ENCODE peak calls at places on chromosome 16, in seven cellular contexts. One of them, this sample, is unnamed. For H3K9me3, the result is how much of the 10 kb centered on the place peaks cover.

GRCh38 chr16:51374346-51374745 is 223.3 kb upstream of the SALL1 start:
- DNase-seq in body of pancreas: no peak
- DNase-seq in pancreas: no peak
- DNase-seq in OCI-LY7: no peak
- DNase-seq in vagina: no peak
- DNase-seq in tibial artery: no peak
- DNase-seq in IMR-90: peak
- DNase-seq in this sample: peak

GRCh38 chr16:87329436-87330256 is 12.5 kb upstream of the C16orf95 start:
- DNase-seq in body of pancreas: no peak
- DNase-seq in pancreas: no peak
- DNase-seq in OCI-LY7: no peak
- DNase-seq in vagina: no peak
- DNase-seq in tibial artery: no peak
- DNase-seq in IMR-90: no peak
- DNase-seq in this sample: no peak

GRCh38 chr16:66286527-66286926 is 80.0 kb upstream of the CDH5 start:
- DNase-seq in body of pancreas: no peak
- DNase-seq in pancreas: peak
- DNase-seq in OCI-LY7: no peak
- DNase-seq in vagina: peak
- DNase-seq in tibial artery: no peak
- DNase-seq in IMR-90: no peak
- DNase-seq in this sample: no peak

GRCh38 chr16:84844561-84845495 is 25.0 kb downstream of the CRISPLD2 start:
- DNase-seq in body of pancreas: no peak
- DNase-seq in pancreas: no peak
- DNase-seq in OCI-LY7: no peak
- DNase-seq in vagina: no peak
- DNase-seq in tibial artery: no peak
- DNase-seq in IMR-90: no peak
- DNase-seq in this sample: no peak

GRCh38 chr16:19424478-19424877 is 6.8 kb downstream of the TMC5 start:
- DNase-seq in body of pancreas: no peak
- DNase-seq in pancreas: no peak
- DNase-seq in OCI-LY7: no peak
- DNase-seq in vagina: no peak
- DNase-seq in tibial artery: no peak
- DNase-seq in IMR-90: no peak
- DNase-seq in this sample: no peak

GRCh38 chr16:55482056-55482455 is 3.1 kb downstream of the MMP2 start:
- DNase-seq in body of pancreas: no peak
- DNase-seq in pancreas: no peak
- DNase-seq in OCI-LY7: no peak
- DNase-seq in vagina: no peak
- DNase-seq in tibial artery: no peak
- DNase-seq in IMR-90: peak
- DNase-seq in this sample: no peak

GRCh38 chr16:78122774-78123315 is 23.4 kb downstream of the WWOX start:
- DNase-seq in body of pancreas: no peak
- DNase-seq in pancreas: no peak
- DNase-seq in OCI-LY7: peak
- DNase-seq in vagina: no peak
- DNase-seq in tibial artery: no peak
- DNase-seq in IMR-90: peak
- DNase-seq in this sample: peak

GRCh38 chr16:11487289-11487688 is 99.4 kb downstream of the LITAF start:
- DNase-seq in body of pancreas: no peak
- DNase-seq in pancreas: peak
- DNase-seq in OCI-LY7: no peak
- DNase-seq in vagina: no peak
- DNase-seq in tibial artery: no peak
- DNase-seq in IMR-90: no peak
- DNase-seq in this sample: no peak

GRCh38 chr16:48503779-48504178 is 106.2 kb downstream of the N4BP1 start:
- DNase-seq in body of pancreas: no peak
- DNase-seq in pancreas: peak
- DNase-seq in OCI-LY7: no peak
- DNase-seq in vagina: no peak
- DNase-seq in tibial artery: no peak
- DNase-seq in IMR-90: peak
- DNase-seq in this sample: peak

DNA sequence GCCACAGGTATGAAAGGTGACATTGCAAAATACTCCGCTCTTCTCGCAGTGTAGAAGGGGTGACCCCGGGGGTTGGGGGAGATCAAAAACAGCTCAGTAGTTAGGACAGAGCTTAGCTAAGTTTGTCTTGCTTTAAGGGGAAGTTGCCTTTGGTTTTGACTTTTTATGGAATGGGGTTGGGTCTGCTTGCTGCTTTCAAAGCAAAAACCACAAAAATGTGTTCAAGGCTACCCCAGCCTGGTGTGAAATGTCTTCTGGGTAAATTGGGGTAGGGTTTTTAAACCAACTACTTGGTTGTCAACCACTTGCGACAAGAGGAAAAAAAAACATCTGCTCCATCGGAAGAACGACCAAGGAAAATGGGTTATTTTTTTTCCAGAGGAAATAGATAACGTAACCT is 6.2 kb downstream of the FUS start:
- DNase-seq in body of pancreas: no peak
- DNase-seq in pancreas: no peak
- DNase-seq in OCI-LY7: no peak
- DNase-seq in vagina: no peak
- DNase-seq in tibial artery: no peak
- DNase-seq in IMR-90: no peak
- DNase-seq in this sample: no peak
- H3K27ac ChIP-seq in body of pancreas: no peak
- H3K27ac ChIP-seq in pancreas: no peak
- H3K27ac ChIP-seq in OCI-LY7: no peak
- H3K27ac ChIP-seq in vagina: no peak
- H3K27ac ChIP-seq in tibial artery: no peak
- H3K27ac ChIP-seq in IMR-90: no peak
- H3K27ac ChIP-seq in this sample: no peak

GRCh38 chr16:67655363-67655762 is 4.7 kb downstream of the ACD start:
- DNase-seq in body of pancreas: no peak
- DNase-seq in pancreas: no peak
- DNase-seq in OCI-LY7: no peak
- DNase-seq in vagina: no peak
- DNase-seq in tibial artery: no peak
- DNase-seq in IMR-90: no peak
- DNase-seq in this sample: no peak

GRCh38 chr16:67654069-67654911 is 5.8 kb downstream of the ACD start:
- DNase-seq in body of pancreas: no peak
- DNase-seq in pancreas: no peak
- DNase-seq in OCI-LY7: no peak
- DNase-seq in vagina: no peak
- DNase-seq in tibial artery: no peak
- DNase-seq in IMR-90: no peak
- DNase-seq in this sample: no peak

GRCh38 chr16:67652578-67653130 is 7.4 kb downstream of the ACD start:
- DNase-seq in body of pancreas: no peak
- DNase-seq in pancreas: peak
- DNase-seq in OCI-LY7: no peak
- DNase-seq in vagina: no peak
- DNase-seq in tibial artery: no peak
- DNase-seq in IMR-90: no peak
- DNase-seq in this sample: no peak

GRCh38 chr16:67651847-67652246 is 6.9 kb downstream of the CARMIL2 start:
- DNase-seq in body of pancreas: no peak
- DNase-seq in pancreas: no peak
- DNase-seq in OCI-LY7: no peak
- DNase-seq in vagina: no peak
- DNase-seq in tibial artery: no peak
- DNase-seq in IMR-90: no peak
- DNase-seq in this sample: no peak

DNA sequence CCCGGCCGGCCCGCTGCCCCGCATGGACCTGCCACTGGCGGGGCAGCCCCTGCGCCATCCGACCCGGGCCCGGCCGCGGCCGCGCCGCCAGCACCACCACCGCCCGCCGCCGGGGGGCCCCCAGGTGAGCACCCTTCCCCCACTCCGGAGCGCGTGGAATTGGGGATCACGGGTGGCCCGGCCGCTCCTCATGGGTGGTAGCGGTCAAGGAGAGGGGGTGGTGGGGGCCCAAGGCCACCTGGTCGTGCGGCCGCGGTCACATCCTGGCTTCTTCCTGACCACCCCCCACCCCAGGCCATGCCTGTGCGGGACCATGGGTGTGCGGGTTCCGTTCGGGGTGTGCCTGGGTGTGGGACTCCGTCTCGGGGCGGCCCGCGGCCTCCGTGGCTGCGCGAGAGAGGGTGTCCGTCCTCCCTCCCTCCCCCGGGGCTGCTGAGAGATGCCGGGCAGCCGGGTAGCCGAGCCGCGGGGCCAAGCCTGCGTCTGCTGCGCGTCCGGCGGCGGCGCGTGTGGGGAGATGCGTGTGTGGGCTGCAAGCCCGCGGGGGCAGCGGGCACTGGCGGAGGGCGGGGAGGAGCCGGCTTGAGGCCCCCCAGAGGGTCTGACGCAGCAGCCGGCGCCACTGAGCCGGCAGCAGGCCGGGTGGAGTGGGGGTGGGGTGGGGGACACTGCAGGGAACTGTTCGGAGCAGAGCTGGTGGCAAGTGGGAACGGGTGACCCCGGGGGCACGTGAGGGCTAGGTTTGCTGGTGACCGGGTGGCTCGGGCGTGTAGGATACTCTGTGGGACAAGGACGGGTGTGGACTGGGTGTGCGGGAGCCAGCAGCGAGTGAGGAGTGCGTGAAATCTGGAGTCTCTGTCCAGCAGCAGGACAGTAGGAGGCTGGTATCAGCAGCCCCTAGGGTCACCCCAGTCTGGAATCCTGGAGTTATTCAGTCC is 6.7 kb downstream of the ACD start:
- DNase-seq in body of pancreas: no peak
- DNase-seq in pancreas: peak
- DNase-seq in OCI-LY7: no peak
- DNase-seq in vagina: no peak
- DNase-seq in tibial artery: no peak
- DNase-seq in IMR-90: no peak
- DNase-seq in this sample: no peak
- H3K9me3 ChIP-seq in body of pancreas: under half
- H3K9me3 ChIP-seq in pancreas: under half
- H3K9me3 ChIP-seq in OCI-LY7: under half
- H3K9me3 ChIP-seq in vagina: under half
- H3K9me3 ChIP-seq in tibial artery: under half
- H3K9me3 ChIP-seq in IMR-90: under half
- H3K9me3 ChIP-seq in this sample: under half

GRCh38 chr16:81624718-81625543 is 154.2 kb upstream of the PLCG2 start:
- DNase-seq in body of pancreas: no peak
- DNase-seq in pancreas: no peak
- DNase-seq in OCI-LY7: no peak
- DNase-seq in vagina: no peak
- DNase-seq in tibial artery: no peak
- DNase-seq in IMR-90: no peak
- DNase-seq in this sample: no peak

GRCh38 chr16:81626181-81626674 is 152.9 kb upstream of the PLCG2 start:
- DNase-seq in body of pancreas: no peak
- DNase-seq in pancreas: no peak
- DNase-seq in OCI-LY7: no peak
- DNase-seq in vagina: no peak
- DNase-seq in tibial artery: no peak
- DNase-seq in IMR-90: peak
- DNase-seq in this sample: no peak

GRCh38 chr16:81625544-81626152 is 153.4 kb upstream of the PLCG2 start:
- DNase-seq in body of pancreas: peak
- DNase-seq in pancreas: peak
- DNase-seq in OCI-LY7: no peak
- DNase-seq in vagina: no peak
- DNase-seq in tibial artery: peak
- DNase-seq in IMR-90: peak
- DNase-seq in this sample: no peak

GRCh38 chr16:81627729-81628128 is 151.4 kb upstream of the PLCG2 start:
- DNase-seq in body of pancreas: no peak
- DNase-seq in pancreas: no peak
- DNase-seq in OCI-LY7: no peak
- DNase-seq in vagina: no peak
- DNase-seq in tibial artery: no peak
- DNase-seq in IMR-90: no peak
- DNase-seq in this sample: no peak

GRCh38 chr16:81627024-81627423 is 152.1 kb upstream of the PLCG2 start:
- DNase-seq in body of pancreas: no peak
- DNase-seq in pancreas: no peak
- DNase-seq in OCI-LY7: no peak
- DNase-seq in vagina: no peak
- DNase-seq in tibial artery: no peak
- DNase-seq in IMR-90: peak
- DNase-seq in this sample: no peak
- H3K27ac ChIP-seq in body of pancreas: no peak
- H3K27ac ChIP-seq in pancreas: no peak
- H3K27ac ChIP-seq in OCI-LY7: no peak
- H3K27ac ChIP-seq in vagina: peak
- H3K27ac ChIP-seq in tibial artery: no peak
- H3K27ac ChIP-seq in IMR-90: no peak
- H3K27ac ChIP-seq in this sample: no peak

DNA sequence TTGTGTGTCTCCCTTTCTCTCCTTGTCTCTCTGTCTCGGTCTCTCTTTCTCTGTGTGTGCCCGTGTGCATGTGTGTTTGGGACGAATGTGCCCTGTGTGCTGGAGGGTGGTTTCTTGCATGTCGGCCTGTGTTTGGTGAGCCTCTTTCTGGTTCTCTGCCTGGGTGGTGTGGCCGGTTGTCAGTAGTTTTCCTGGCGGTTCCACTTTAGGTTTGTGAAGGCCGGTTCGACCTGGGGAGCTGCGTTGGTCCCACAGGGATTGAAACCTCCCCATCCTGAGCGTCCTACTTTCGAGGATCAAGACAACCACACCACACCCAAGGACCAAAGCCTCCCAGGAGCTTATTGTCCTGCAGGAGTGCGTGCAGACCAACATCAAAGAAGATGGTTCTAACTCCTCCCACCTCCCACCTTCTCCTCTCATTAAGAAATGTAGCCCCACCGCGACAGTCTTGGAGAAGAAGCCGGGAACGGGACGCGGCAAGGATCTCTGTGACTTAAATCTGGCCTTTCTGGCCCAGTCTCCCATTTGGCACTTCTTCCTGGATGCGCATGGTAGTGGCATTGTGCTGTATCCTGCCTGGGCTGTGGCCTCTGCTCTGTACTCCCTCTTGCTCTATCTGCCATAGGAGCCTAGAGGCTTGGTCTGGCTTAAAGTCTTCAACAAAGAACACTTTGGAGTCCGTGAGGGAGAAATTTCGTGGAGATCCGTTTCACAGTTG is 1685.0 kb downstream of the TP53TG3F start:
- DNase-seq in body of pancreas: no peak
- DNase-seq in pancreas: peak
- DNase-seq in OCI-LY7: no peak
- DNase-seq in vagina: no peak
- DNase-seq in tibial artery: peak
- DNase-seq in IMR-90: no peak
- DNase-seq in this sample: no peak
- H3K9me3 ChIP-seq in body of pancreas: under half
- H3K9me3 ChIP-seq in pancreas: under half
- H3K9me3 ChIP-seq in OCI-LY7: under half
- H3K9me3 ChIP-seq in vagina: under half
- H3K9me3 ChIP-seq in tibial artery: under half
- H3K9me3 ChIP-seq in IMR-90: half or more
- H3K9me3 ChIP-seq in this sample: half or more

DNA sequence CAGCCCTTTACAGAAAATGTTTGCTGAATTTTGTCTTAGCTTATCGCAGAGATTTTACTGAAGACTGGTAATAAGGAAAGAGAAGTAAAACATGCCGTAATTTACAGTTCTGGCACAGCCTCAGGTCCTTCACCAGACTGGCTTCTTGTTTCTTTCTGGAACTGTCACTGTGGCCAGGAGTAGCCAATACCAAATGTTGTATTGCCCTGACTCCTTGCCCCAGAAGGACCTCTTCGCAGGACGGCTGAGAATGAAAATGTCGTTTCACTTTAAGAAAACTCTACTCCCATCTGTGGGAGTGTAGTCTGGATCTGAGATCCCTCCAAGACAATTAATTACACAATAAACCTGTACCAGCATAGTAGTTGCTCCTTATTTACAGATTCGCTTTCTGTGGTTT is 95.0 kb upstream of the GOT2 start:
- DNase-seq in body of pancreas: no peak
- DNase-seq in pancreas: no peak
- DNase-seq in OCI-LY7: no peak
- DNase-seq in vagina: no peak
- DNase-seq in tibial artery: no peak
- DNase-seq in IMR-90: no peak
- DNase-seq in this sample: no peak
- H3K27ac ChIP-seq in body of pancreas: no peak
- H3K27ac ChIP-seq in pancreas: no peak
- H3K27ac ChIP-seq in OCI-LY7: no peak
- H3K27ac ChIP-seq in vagina: no peak
- H3K27ac ChIP-seq in tibial artery: no peak
- H3K27ac ChIP-seq in IMR-90: no peak
- H3K27ac ChIP-seq in this sample: no peak